ENCODE peak calls at places on chromosome 14, in four cellular contexts. T is B cell, M is MM.1S, S is colonic mucosa. Y is an unnamed sample.

GRCh38 chr14:21256539-21257394 is 12.5 kb downstream of the HNRNPC start:
- DNase-seq in T (no peak), M (no peak), S (no peak), Y (no peak)

GRCh38 chr14:56490379-56490778 is 89.2 kb upstream of the TMEM260 start:
- DNase-seq in T (peak), M (peak), S (no peak), Y (no peak)

GRCh38 chr14:51448831-51449665 is 202.7 kb upstream of the FRMD6 start:
- DNase-seq in T (no peak), M (no peak), S (no peak), Y (no peak)

GRCh38 chr14:88296343-88296742 is 26.7 kb downstream of the KCNK10 start:
- DNase-seq in T (no peak), M (no peak), S (no peak), Y (no peak)

GRCh38 chr14:96104469-96105057 is 65.4 kb downstream of the C14orf132 start:
- DNase-seq in T (no peak), M (peak), S (peak), Y (no peak)

GRCh38 chr14:70871863-70872677 is 35.2 kb upstream of the PCNX1 start:
- DNase-seq in T (no peak), M (peak), S (no peak), Y (no peak)

GRCh38 chr14:88834883-88835431 is 10.5 kb downstream of the TTC8 start:
- DNase-seq in T (no peak), M (no peak), S (no peak), Y (no peak)

GRCh38 chr14:76706811-76707210 is 54.5 kb upstream of the VASH1 start:
- DNase-seq in T (no peak), M (no peak), S (no peak), Y (no peak)

GRCh38 chr14:61555056-61555838 is 140.1 kb upstream of the HIF1A start:
- DNase-seq in T (no peak), M (no peak), S (no peak), Y (no peak)

GRCh38 chr14:51079085-51079484 is 15.8 kb downstream of the TRIM9 start:
- DNase-seq in T (no peak), M (no peak), S (no peak), Y (no peak)

GRCh38 chr14:96139879-96140278 is 64.8 kb upstream of the BDKRB2 start:
- DNase-seq in T (no peak), M (no peak), S (no peak), Y (no peak)

GRCh38 chr14:104893435-104894207 is 28.6 kb downstream of the CEP170B start:
- DNase-seq in T (peak), M (peak), S (peak), Y (no peak)

GRCh38 chr14:66717571-66718140 is 209.7 kb downstream of the GPHN start:
- DNase-seq in T (no peak), M (no peak), S (no peak), Y (no peak)

GRCh38 chr14:99437706-99438105 is 43.0 kb downstream of the SETD3 start:
- DNase-seq in T (no peak), M (no peak), S (no peak), Y (no peak)

GRCh38 chr14:99440278-99440677 is 40.4 kb downstream of the SETD3 start:
- DNase-seq in T (no peak), M (no peak), S (no peak), Y (no peak)

GRCh38 chr14:99445916-99446315 is 34.7 kb downstream of the SETD3 start:
- DNase-seq in T (no peak), M (no peak), S (no peak), Y (no peak)

GRCh38 chr14:99441918-99442317 is 38.7 kb downstream of the SETD3 start:
- DNase-seq in T (no peak), M (no peak), S (no peak), Y (no peak)

DNA sequence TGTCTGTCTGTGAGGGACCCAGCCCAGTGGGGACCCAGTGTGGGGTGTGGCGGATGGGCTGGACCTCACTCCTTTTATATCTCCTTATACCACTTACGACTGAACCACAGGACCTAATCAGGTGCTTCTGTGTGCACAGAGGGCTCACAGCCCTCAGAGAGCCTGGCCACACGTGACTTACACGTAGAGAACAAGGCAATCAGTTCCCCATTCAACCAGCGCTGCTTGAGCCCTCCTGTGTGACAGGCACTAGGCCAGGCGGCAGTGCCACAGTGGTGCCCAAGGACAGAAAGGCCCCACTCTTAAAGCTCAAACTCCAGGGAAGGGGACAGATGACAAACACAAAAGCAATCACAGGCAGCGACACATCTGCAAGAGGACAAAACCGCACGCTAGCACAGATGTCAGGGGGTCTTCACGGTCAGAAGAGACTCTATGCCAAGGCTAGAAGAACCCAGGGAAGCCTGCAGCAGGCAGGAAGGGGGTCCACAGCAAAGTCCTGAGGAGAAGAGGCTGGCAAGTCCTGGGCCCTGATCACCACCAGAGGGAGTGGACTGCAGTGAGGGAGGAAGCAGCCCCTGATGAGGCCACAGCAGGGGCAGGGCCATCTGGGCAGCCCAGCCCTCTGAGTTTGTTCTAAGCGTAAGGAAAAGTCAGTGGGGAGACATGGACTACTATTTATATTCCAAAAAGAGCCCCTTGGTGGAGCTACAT is 39.3 kb downstream of the SETD3 start:
- DNase-seq in T (no peak), M (no peak), S (no peak), Y (no peak)
- TF ChIP-seq CTCF in T (no peak), M (no peak), S (no peak), Y (no peak)

DNA sequence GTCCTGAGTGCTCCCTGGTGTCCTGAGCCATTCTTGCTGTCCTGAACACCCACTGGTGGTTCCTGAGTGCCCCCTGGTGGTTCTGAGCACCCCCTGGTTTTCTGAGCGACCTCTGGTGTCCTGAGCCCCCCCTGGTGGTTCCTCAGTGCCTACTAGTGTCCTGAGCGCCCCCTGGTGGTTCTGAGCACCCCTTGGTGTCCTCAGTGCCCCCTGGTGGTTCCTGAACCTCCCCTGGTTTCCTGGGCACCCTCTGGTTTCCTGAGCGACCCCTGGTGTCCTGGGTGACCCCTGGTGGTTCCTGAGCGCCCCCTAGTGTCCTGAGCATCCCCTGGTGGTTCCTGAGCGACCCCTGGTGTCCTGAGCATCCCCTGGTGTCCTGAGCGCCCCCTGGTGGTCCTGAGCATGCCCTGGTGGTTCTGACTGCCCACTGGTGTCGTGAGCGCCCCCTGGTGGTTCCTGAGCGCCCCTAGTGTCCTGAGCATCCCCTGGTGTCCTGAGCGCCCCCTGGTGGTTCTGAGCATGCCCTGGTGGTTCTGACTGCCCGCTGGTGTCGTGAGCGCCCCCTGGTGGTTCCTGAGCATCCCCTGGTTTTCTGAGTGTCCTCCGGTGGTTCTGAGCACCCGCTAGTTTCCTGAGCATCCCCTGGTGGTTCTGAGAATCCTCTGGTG is 473.1 kb downstream of the TMEM121 start:
- DNase-seq in T (peak), M (no peak), S (peak), Y (peak)
- TF ChIP-seq CTCF in T (peak), M (no peak), S (peak), Y (peak)

GRCh38 chr14:59576332-59577294 is at the start of gene CCDC175:
- DNase-seq in T (peak), M (peak), S (peak), Y (peak)
- TF ChIP-seq CTCF in T (peak), M (peak), S (peak), Y (peak)

DNA sequence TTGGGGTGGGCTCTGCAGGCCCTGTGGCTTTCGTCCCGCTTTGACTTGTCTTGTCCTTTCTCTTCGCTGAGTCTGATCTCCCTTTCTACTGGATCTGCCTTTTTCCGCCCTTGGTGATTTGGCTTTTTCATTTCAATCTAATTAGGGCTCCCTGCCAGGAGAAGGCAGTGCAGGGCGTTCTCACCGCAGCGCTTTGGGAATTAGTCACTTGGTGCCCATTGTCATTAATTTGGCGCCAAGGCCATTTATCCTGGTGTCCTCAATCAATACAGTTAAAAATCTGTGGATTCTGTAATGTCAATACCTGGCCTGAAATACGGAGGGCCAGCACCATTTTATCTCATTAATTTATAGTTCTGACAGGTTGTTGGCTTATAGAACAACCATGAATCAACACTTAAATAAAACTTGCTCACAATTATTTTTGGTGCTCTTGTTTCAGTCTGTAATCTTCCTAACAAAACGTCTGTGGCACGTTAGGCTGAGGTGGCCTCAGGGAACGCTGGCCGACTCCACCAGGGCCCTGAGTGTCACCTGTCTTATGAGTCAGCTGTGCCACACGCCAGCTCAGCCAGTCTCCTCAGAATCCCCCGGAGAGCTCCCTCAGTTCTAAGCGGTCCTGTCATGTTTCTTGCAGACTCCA is 115.6 kb downstream of the BEGAIN start:
- DNase-seq in T (no peak), M (no peak), S (no peak), Y (no peak)
- TF ChIP-seq CTCF in T (no peak), M (no peak), S (no peak), Y (no peak)

DNA sequence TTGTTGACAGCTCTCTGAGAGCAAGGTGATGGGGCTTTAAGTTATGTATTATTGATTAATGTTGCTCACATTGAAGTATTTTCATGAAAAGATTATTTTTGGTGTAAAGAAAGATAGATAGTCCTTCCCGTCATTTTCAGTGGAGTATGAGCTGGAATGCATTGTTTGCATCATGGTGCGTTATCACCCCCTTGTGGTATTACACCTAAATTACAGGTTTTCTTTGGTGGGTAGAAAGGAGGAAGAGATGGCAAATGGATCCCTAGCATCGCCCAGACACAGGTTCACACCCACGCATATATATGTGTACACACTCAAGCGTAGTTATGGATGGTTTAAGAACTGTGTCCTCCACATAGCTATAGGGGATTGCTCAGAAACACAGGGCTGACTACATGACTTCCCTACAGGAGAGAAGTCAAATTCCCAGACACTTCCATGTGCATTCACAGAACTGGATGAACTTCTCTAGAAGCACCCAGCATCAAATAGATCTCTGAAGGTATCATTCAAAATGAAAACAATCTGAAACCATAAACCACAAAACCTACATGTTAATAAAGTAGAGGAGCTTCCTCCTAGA is 14.4 kb upstream of the SERPINA10 start:
- DNase-seq in T (no peak), M (no peak), S (peak), Y (no peak)
- TF ChIP-seq CTCF in T (no peak), M (peak), S (no peak), Y (peak)

DNA sequence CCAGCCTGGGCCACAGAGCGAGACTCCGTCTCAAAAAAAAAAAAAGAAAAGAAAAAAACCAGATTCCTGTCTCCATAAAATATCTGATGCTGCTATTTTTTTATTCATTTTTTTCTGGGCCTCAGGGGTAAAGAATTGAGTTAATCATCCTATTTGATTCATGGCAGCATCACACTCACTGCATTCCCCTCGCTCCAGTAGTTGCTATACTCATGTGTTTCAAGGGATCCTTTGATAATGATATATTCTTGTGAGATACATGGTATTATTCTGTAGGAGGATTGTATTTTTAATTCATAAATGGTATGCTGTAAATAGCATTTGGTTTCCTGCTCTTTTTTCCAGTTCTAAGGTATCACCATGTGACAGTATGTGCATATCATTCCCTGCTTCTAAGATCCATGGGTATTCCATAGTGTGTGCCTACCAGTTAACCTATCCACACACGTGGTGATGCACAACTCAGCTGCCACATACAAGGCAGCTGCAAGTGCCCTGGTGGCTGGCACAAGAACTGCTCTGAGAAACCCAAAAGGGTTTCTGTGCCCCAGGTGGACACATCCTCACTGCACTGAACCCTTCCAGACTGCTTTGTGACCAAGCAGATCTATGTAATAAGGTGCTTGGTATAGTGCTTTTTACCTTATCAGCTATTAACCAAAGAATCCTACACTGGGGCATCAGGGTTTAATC is 74.7 kb downstream of the ZFP36L1 start:
- DNase-seq in T (peak), M (no peak), S (no peak), Y (no peak)
- TF ChIP-seq CTCF in T (peak), M (no peak), S (peak), Y (peak)

GRCh38 chr14:103298620-103299019 is 35.4 kb upstream of the EIF5 start:
- DNase-seq in T (no peak), M (no peak), S (no peak), Y (no peak)
- TF ChIP-seq CTCF in T (no peak), M (peak), S (no peak), Y (no peak)

Y was measured in CD14-positive monocyte.